ENCODE peak calls at places on chromosome 10, in nine cellular contexts. C is stromal cell of bone marrow; I is fibroblast of mammary gland; K is MG63; O is Peyer's patch; U is activated naive CD4-positive, alpha-beta T cell treated with anti-CD3 and anti-CD28 coated beads, Interleukin-2, amount 10 ng/mL, durations not matched to agents 7 days and 5 days; P is CD8-positive, alpha-beta T cell; Z is A673; A is NCI-H1048. R is an unnamed sample.

GRCh38 chr10:69636273-69636575 is 6.2 kb downstream of the FAM241B start:
- DNase-seq in P (no peak), U (no peak), I (no peak), A (no peak), K (no peak), O (no peak), C (no peak), Z (no peak), R (no peak)

GRCh38 chr10:22365233-22365632 is 19.9 kb downstream of the SPAG6 start:
- DNase-seq in A (no peak), Z (no peak), U (no peak), O (no peak), I (no peak), P (no peak), K (no peak), C (no peak), R (peak)

GRCh38 chr10:69088801-69089501 is 1.0 kb downstream of the SRGN start:
- DNase-seq in Z (no peak), C (no peak), K (no peak), O (no peak), P (no peak), A (no peak), I (peak), U (peak), R (peak)

GRCh38 chr10:32985781-32986350 is 27.8 kb upstream of the ITGB1 start:
- DNase-seq in P (no peak), I (peak), U (no peak), K (no peak), O (no peak), C (peak), A (no peak), Z (no peak), R (no peak)

GRCh38 chr10:114394531-114394930 is 9.8 kb downstream of the AFAP1L2 start:
- DNase-seq in O (no peak), I (no peak), P (no peak), A (no peak), U (no peak), K (no peak), Z (no peak), C (no peak), R (no peak)

GRCh38 chr10:75611972-75612331 is 180.5 kb downstream of the LRMDA start:
- DNase-seq in Z (no peak), A (no peak), O (no peak), I (no peak), K (no peak), C (no peak), U (no peak), P (no peak), R (no peak)

GRCh38 chr10:46268076-46268881 is 18.5 kb upstream of the ANTXRL start:
- DNase-seq in O (no peak), Z (no peak), A (no peak), C (no peak), U (peak), K (no peak), I (no peak), P (peak), R (no peak)

GRCh38 chr10:44832595-44833390 is 78.3 kb upstream of the TMEM72 start:
- DNase-seq in C (no peak), A (no peak), U (no peak), I (no peak), P (no peak), K (no peak), O (no peak), Z (no peak), R (no peak)

GRCh38 chr10:62811159-62811875 is 4.8 kb downstream of the EGR2 start:
- DNase-seq in C (no peak), Z (no peak), U (peak), I (no peak), O (no peak), A (no peak), K (no peak), P (no peak), R (no peak)

GRCh38 chr10:6022693-6023092 is 39.5 kb downstream of the IL2RA start:
- DNase-seq in Z (no peak), C (no peak), A (no peak), I (no peak), O (no peak), K (no peak), U (no peak), P (no peak), R (no peak)

GRCh38 chr10:11170993-11171416 is 153.3 kb downstream of the CELF2 start:
- DNase-seq in U (no peak), P (no peak), Z (no peak), C (no peak), I (no peak), A (no peak), K (no peak), O (no peak), R (no peak)

GRCh38 chr10:89468625-89469024 is 54.3 kb downstream of the IFIT5 start:
- DNase-seq in C (no peak), K (no peak), P (no peak), O (no peak), A (no peak), U (no peak), I (no peak), Z (no peak), R (no peak)

GRCh38 chr10:99633832-99634231 is 13.6 kb upstream of the SLC25A28 start:
- DNase-seq in K (no peak), O (no peak), I (no peak), C (no peak), Z (no peak), P (no peak), A (no peak), U (no peak), R (no peak)

R was measured in Ammon's horn.